ENCODE peak calls at places on chromosomes 11 and 22, in five cellular contexts. G is tibial artery, L is upper lobe of right lung, F is HCT116, K is IMR-90. E is an unnamed sample.

GRCh38 chr22:37060801-37061610 is 9.5 kb downstream of the KCTD17 start:
- DNase-seq in G (no peak), F (no peak), K (no peak), L (no peak), E (no peak)

GRCh38 chr22:35313311-35314121 is 13.8 kb downstream of the TOM1 start:
- DNase-seq in K (peak; percentile 96), G (peak; percentile 14), F (no peak), L (peak; percentile 43), E (no peak)

GRCh38 chr11:13210424-13210823 is 67.2 kb upstream of the BMAL1 start:
- DNase-seq in K (peak; percentile 84), G (peak; percentile 62), L (no peak), F (peak; percentile 79), E (peak; percentile 20)

GRCh38 chr11:63015521-63016215 is at the start of gene SLC22A8:
- DNase-seq in L (no peak), G (no peak), F (no peak), K (no peak), E (no peak)

GRCh38 chr11:30333405-30333804 is 10.5 kb downstream of the ARL14EP start:
- DNase-seq in G (no peak), K (no peak), F (no peak), L (no peak), E (peak; percentile 18)

GRCh38 chr11:69919659-69920499 is 100.7 kb upstream of the FGF3 start:
- DNase-seq in G (peak; percentile 13), L (no peak), F (no peak), K (no peak), E (no peak)

GRCh38 chr22:45318168-45318557 is 8.4 kb downstream of the FAM118A start:
- DNase-seq in F (no peak), L (peak; percentile 74), K (peak; percentile 97), G (peak; percentile 90), E (peak; percentile 25)

GRCh38 chr11:78851883-78852586 is 277.4 kb upstream of the NARS2 start:
- DNase-seq in K (no peak), L (no peak), G (peak; percentile 44), F (no peak), E (no peak)

GRCh38 chr11:45538939-45539338 is 126.5 kb downstream of the CHST1 start:
- DNase-seq in F (no peak), L (no peak), G (no peak), K (no peak), E (no peak)

GRCh38 chr11:126345759-126346585 is 9.5 kb upstream of the ST3GAL4 start:
- DNase-seq in F (no peak), L (no peak), K (peak; percentile 75), G (peak; percentile 84), E (peak; percentile 88)

GRCh38 chr11:30816959-30817880 is 231.1 kb upstream of the MPPED2 start:
- DNase-seq in F (no peak), K (no peak), G (no peak), L (no peak), E (no peak)

GRCh38 chr11:44313701-44314489 is 4.0 kb upstream of the ALX4 start:
- DNase-seq in K (no peak), F (no peak), G (no peak), L (peak; percentile 18), E (no peak)

GRCh38 chr11:126420730-126421083 is 65.2 kb downstream of the ST3GAL4 start:
- DNase-seq in L (no peak), F (no peak), K (no peak), G (no peak), E (no peak)

DNA sequence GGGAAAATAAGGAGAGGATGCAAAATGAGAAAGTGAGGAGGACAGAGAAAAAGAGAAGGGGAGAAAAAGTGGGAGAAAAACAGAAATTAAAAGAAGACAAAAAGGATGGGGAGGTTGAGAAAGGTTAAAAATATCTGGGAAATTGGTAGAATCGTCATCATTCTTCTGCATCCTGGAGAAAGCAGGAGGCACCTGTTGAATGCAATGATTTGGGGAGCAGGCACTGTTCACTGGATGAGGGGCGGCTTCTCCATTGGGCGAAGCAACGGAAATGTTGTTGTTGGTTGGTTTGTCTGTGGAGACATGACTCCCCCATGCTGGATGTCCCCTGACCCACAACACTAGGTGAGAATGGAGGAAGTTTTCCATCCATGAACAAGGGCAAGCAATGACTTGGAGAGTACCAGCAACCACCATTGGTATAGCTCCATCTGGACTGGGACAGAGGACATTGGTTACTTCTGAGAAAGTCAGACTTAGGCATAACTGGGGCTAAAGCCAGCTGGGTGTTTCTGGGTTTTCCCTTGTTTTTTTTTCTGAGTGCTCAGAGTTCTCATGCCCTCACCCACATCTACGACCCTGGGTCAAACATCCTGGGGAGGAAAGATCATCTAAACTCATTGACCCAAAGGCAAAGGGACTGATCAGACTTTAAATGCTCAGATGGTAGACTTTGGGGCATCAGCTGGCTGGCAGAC is 11.9 kb upstream of the CD44 start:
- DNase-seq in L (no peak), K (no peak), F (no peak), G (no peak), E (no peak)
- H3K27ac ChIP-seq in L (no peak overlapping the region), K (no peak overlapping the region), F (no peak overlapping the region), G (no peak overlapping the region), E (no peak overlapping the region)

GRCh38 chr11:125264091-125265022 is 99.8 kb downstream of the PKNOX2 start:
- DNase-seq in F (no peak), K (no peak), G (no peak), L (no peak), E (no peak)

GRCh38 chr11:125261471-125262087 is 97.0 kb downstream of the PKNOX2 start:
- DNase-seq in L (no peak), K (no peak), F (no peak), G (no peak), E (no peak)

GRCh38 chr11:125262825-125263218 is 98.3 kb downstream of the PKNOX2 start:
- DNase-seq in K (peak; percentile 47), L (no peak), G (no peak), F (no peak), E (no peak)

GRCh38 chr11:125263268-125263790 is 98.8 kb downstream of the PKNOX2 start:
- DNase-seq in G (peak; percentile 28), K (peak; percentile 100), F (no peak), L (peak; percentile 82), E (no peak)

DNA sequence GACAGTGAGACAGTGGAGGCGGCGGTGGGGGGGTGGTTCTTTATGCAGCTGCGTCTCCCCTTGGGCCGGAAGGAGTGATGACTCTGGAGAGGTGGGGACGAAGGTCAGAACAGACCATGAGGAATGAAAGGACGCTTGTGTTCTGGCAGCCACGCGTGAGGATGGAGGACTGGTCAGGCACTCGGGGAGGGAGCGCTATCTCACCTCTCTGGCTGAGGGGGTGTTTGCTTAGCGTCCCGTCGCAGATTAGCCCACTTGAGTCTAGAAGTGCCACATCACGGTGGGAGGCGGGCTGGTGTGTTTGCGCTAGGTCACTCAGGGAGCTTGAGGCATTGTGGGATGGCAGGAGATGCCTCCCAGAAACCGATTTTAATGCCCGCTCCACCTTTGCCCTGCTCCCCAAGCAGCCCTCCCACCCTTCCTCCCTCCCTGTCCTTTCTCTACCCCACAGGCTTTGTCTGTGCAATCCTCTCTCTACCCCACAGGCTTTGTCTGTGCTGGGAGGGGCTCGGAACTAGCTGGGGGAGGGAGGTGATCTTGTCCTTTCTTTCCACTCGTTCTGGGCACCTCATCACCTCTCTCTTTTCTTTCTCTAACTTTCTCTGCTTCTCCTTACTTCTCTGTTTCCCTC is 97.8 kb downstream of the PKNOX2 start:
- DNase-seq in K (no peak), F (no peak), L (no peak), G (no peak), E (no peak)
- H3K27ac ChIP-seq in K (peak overlapping the region; percentile 92), F (no peak overlapping the region), L (peak overlapping the region; percentile 78), G (no peak overlapping the region), E (no peak overlapping the region)

DNA sequence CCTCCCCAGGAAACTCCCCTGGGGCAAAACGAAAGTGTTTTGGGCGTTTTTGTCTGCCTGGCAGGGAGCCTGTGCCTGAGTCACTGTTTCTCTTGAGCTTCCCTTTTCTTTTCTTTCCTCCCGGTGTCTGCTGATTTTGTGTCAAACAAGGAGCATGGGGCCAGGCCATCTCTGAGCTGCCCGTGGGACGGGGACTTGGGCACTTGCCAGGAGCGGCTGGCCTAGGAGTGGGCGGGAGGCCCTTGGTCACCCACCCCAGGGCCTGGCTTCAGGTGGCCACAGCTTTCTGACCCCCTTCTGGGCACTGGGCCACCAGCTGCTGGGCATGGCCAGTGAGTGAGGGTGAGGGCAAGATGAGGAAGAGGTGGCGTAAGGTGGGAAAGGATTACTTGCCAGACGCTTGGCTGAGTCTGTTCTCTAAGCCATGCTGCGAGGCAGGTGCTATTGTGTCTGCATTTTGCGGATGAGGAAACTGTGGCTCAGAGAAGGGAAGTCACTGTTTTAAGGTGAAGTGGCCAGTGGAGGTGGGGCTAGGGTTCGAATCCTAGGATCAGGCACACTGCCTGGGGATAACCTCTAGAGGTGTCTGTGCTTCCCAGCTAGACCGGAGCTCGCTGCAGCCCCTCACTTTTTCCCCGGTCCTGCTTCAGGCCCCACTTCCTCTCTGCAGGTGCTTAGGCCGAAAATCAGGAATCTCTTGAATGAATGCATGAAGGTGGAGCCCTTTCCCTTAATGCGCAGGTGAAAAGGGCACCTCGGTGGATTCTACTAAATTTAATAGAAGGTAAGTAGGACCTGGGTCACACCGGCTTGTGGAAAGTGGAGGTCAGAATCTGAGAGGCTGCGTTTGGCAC is 7.8 kb upstream of the NFAM1 start:
- DNase-seq in L (peak; percentile 85), K (peak; percentile 49), F (no peak), G (peak; percentile 45), E (no peak)
- H3K27ac ChIP-seq in L (peak overlapping the region; percentile 51), K (no peak overlapping the region), F (no peak overlapping the region), G (peak overlapping the region; percentile 50), E (no peak overlapping the region)

GRCh38 chr11:119361056-119361787 is 14.7 kb upstream of the MFRP start:
- DNase-seq in K (peak; percentile 87), F (peak; percentile 79), G (peak; percentile 74), L (peak; percentile 83), E (peak; percentile 83)
- H3K27ac ChIP-seq in K (no peak overlapping the region), F (peak overlapping the region; percentile 40), G (peak overlapping the region; percentile 84), L (peak overlapping the region; percentile 24), E (peak overlapping the region; percentile 57)

GRCh38 chr22:30183861-30184278 is 62.7 kb downstream of the LIF start:
- DNase-seq in L (no peak), K (peak; percentile 71), G (no peak), F (no peak), E (peak; percentile 63)
- H3K27ac ChIP-seq in L (no peak overlapping the region), K (no peak overlapping the region), G (no peak overlapping the region), F (no peak overlapping the region), E (no peak overlapping the region)

GRCh38 chr11:61697764-61698163 is 17.6 kb downstream of the DAGLA start:
- DNase-seq in L (no peak), G (no peak), F (no peak), K (no peak), E (no peak)
- H3K27ac ChIP-seq in L (peak overlapping the region; percentile 42), G (no peak overlapping the region), F (no peak overlapping the region), K (no peak overlapping the region), E (no peak overlapping the region)

GRCh38 chr11:117705866-117706265 is 91.2 kb downstream of the DSCAML1 start:
- DNase-seq in L (peak; percentile 10), K (no peak), G (no peak), F (no peak), E (no peak)

GRCh38 chr11:117706322-117706814 is 90.6 kb downstream of the DSCAML1 start:
- DNase-seq in F (no peak), G (no peak), K (no peak), L (peak; percentile 21), E (no peak)

GRCh38 chr11:117701781-117702180 is 95.2 kb downstream of the DSCAML1 start:
- DNase-seq in G (no peak), L (no peak), F (no peak), K (no peak), E (no peak)

GRCh38 chr11:117703209-117703608 is 93.8 kb downstream of the DSCAML1 start:
- DNase-seq in K (no peak), G (no peak), F (no peak), L (no peak), E (no peak)

GRCh38 chr11:117704416-117705150 is 92.4 kb downstream of the DSCAML1 start:
- DNase-seq in F (no peak), K (no peak), L (peak; percentile 41), G (no peak), E (no peak)
- H3K27ac ChIP-seq in F (no peak overlapping the region), K (no peak overlapping the region), L (no peak overlapping the region), G (no peak overlapping the region), E (no peak overlapping the region)